ENCODE peak calls at places on chromosomes 2 and 18, in seven cellular contexts. S, N, O, U, B, R and A are unnamed samples.

GRCh38 chr18:63518178-63519012 is 23.8 kb upstream of the SERPINB12 start:
- DNase-seq in S (peak; percentile 47), O (peak; percentile 56), U (peak; percentile 16), R (peak; percentile 91), N (peak; percentile 66), B (peak; percentile 51), A (peak; percentile 79)

GRCh38 chr2:234771985-234772774 is 179.6 kb upstream of the SH3BP4 start:
- DNase-seq in B (peak; percentile 39), S (no peak), O (no peak), U (no peak), R (peak; percentile 68), N (no peak), A (peak; percentile 66)

GRCh38 chr18:70453058-70453775 is 164.4 kb downstream of the SOCS6 start:
- DNase-seq in U (no peak), S (no peak), O (no peak), R (no peak), N (no peak), B (no peak), A (no peak)

GRCh38 chr2:240869956-240870875 is 1.6 kb downstream of the AGXT start:
- DNase-seq in B (no peak), U (no peak), R (no peak), O (no peak), N (no peak), S (no peak), A (no peak)

GRCh38 chr2:96534131-96534530 is 2.4 kb upstream of the ARID5A start:
- DNase-seq in R (no peak), U (no peak), B (no peak), N (no peak), S (no peak), O (no peak), A (no peak)

GRCh38 chr2:211331736-211332135 is 775.3 kb downstream of the CPS1 start:
- DNase-seq in B (no peak), S (no peak), U (no peak), R (no peak), O (no peak), N (no peak), A (no peak)

GRCh38 chr2:105403241-105403784 is 4.5 kb upstream of the FHL2 start:
- DNase-seq in B (no peak), R (no peak), S (no peak), O (no peak), N (no peak), U (no peak), A (no peak)

GRCh38 chr2:17387591-17387990 is 130.6 kb downstream of the RAD51AP2 start:
- DNase-seq in S (no peak), R (no peak), O (no peak), B (no peak), U (no peak), N (no peak), A (no peak)

GRCh38 chr2:190159453-190159852 is 96.9 kb upstream of the MSTN start:
- DNase-seq in O (no peak), N (no peak), B (peak; percentile 31), S (no peak), U (no peak), R (no peak), A (no peak)

GRCh38 chr18:76437910-76438309 is 57.1 kb downstream of the ZNF516 start:
- DNase-seq in R (no peak), U (no peak), O (no peak), S (no peak), B (no peak), N (no peak), A (no peak)

GRCh38 chr18:79411614-79412526 is 16.1 kb downstream of the NFATC1 start:
- DNase-seq in N (no peak), U (no peak), S (no peak), B (no peak), R (no peak), O (no peak), A (no peak)

GRCh38 chr2:143802242-143802641 is 673.0 kb downstream of the ARHGAP15 start:
- DNase-seq in N (no peak), B (no peak), O (no peak), R (peak; percentile 58), U (peak; percentile 8), S (no peak), A (no peak)

GRCh38 chr2:61172671-61173070 is 10.7 kb downstream of the C2orf74 start:
- DNase-seq in R (no peak), O (no peak), N (no peak), B (no peak), U (no peak), S (no peak), A (no peak)

GRCh38 chr2:241703128-241703604 is 1.3 kb downstream of the ING5 start:
- DNase-seq in N (no peak), R (peak; percentile 19), B (no peak), O (no peak), S (no peak), U (no peak), A (peak; percentile 42)

GRCh38 chr2:19205983-19206533 is 152.4 kb downstream of the OSR1 start:
- DNase-seq in R (no peak), S (no peak), B (no peak), N (no peak), U (no peak), O (no peak), A (no peak)

GRCh38 chr2:187709063-187709462 is 154.8 kb upstream of the TFPI start:
- DNase-seq in U (no peak), S (no peak), O (no peak), B (no peak), R (no peak), N (no peak), A (no peak)

GRCh38 chr2:103788346-103788745 is 1026.5 kb downstream of the TMEM182 start:
- DNase-seq in B (no peak), S (no peak), U (no peak), N (no peak), R (no peak), O (no peak), A (peak; percentile 47)

GRCh38 chr2:101047774-101048173 is 45.7 kb downstream of the RPL31 start:
- DNase-seq in S (no peak), U (no peak), O (no peak), B (peak; percentile 47), R (no peak), N (no peak), A (no peak)

GRCh38 chr2:101048756-101049155 is 46.7 kb downstream of the RPL31 start:
- DNase-seq in R (no peak), B (no peak), U (no peak), S (no peak), N (no peak), O (no peak), A (no peak)

GRCh38 chr2:101047075-101047766 is 45.1 kb downstream of the RPL31 start:
- DNase-seq in B (no peak), U (no peak), R (peak; percentile 97), S (no peak), O (peak; percentile 83), N (no peak), A (no peak)

GRCh38 chr2:101041413-101041812 is 39.3 kb downstream of the RPL31 start:
- DNase-seq in U (no peak), O (no peak), R (no peak), B (no peak), N (no peak), S (no peak), A (no peak)

DNA sequence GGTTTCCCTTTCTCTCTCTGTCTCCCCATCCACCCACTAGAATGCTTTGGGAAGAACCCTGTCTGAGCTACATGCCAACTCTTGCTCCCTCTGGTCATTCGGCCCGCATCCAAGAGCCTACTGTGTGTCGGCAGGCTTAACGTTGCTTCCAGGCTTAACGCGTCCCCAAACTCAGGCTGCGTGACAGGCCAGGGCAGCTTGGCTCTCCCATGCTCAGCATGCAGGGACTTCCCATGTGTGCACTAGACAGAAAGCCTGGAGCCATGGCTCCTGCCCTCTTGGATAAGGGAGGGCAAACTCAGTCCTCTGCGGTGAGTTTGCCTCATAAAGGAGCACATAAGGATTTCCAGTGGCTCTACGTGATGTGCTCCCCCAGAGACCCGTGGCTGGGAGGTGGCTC is 43.2 kb downstream of the RPL31 start:
- DNase-seq in S (no peak), N (no peak), O (no peak), B (no peak), R (no peak), U (no peak), A (no peak)
- H3K27me3 ChIP-seq in S (no peaks in the 10 kb centered on the region), N (no peaks in the 10 kb centered on the region), O (no peaks in the 10 kb centered on the region), B (no peaks in the 10 kb centered on the region), R (no peaks in the 10 kb centered on the region), U (no peaks in the 10 kb centered on the region), A (no peaks in the 10 kb centered on the region)

DNA sequence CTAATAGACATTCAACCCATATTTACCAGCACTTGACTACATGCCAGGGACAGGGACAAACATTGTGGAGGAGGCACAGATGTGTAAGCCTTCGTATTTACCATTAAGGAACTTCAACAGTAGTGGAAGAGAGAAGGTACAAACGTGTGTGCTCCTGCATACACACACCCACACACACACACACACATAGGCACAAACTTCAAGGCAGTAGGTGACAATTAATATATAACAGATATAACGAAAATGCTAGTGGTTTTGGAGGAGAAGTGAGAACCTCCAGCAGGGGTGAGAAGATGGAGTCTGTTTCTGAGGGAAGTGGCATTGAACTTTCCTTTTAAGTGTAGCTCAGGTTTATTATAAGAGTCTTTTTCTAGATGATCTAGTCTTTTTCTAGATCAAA is 231.1 kb downstream of the SETBP1 start:
- DNase-seq in R (no peak), U (no peak), O (no peak), B (no peak), N (no peak), S (no peak), A (no peak)
- H3K4me1 ChIP-seq in R (peaks cover 6% of the 10 kb centered on the region), U (peaks cover 45% of the 10 kb centered on the region), O (peaks cover 18% of the 10 kb centered on the region), B (peaks cover 1% of the 10 kb centered on the region), N (peaks cover under 1% of the 10 kb centered on the region), S (no peaks in the 10 kb centered on the region), A (no peaks in the 10 kb centered on the region)

GRCh38 chr2:21003572-21004180 is 40.2 kb downstream of the APOB start:
- DNase-seq in O (no peak), U (no peak), S (no peak), N (no peak), R (no peak), B (no peak), A (no peak)
- H3K27me3 ChIP-seq in O (no peaks in the 10 kb centered on the region), U (no peaks in the 10 kb centered on the region), S (no peaks in the 10 kb centered on the region), N (no peaks in the 10 kb centered on the region), R (peaks cover 35% of the 10 kb centered on the region), B (no peaks in the 10 kb centered on the region), A (no peaks in the 10 kb centered on the region)

GRCh38 chr2:100887039-100887578 is 67.2 kb downstream of the NPAS2 start:
- DNase-seq in B (no peak), O (no peak), U (no peak), R (no peak), S (no peak), N (no peak), A (no peak)

GRCh38 chr2:100887713-100888112 is 67.8 kb downstream of the NPAS2 start:
- DNase-seq in U (no peak), O (peak; percentile 29), B (no peak), N (no peak), R (peak; percentile 84), S (no peak), A (no peak)

GRCh38 chr2:100891911-100892642 is 72.1 kb downstream of the NPAS2 start:
- DNase-seq in N (no peak), O (no peak), R (peak; percentile 82), S (no peak), B (peak; percentile 44), U (no peak), A (no peak)

GRCh38 chr2:100888602-100889001 is 68.7 kb downstream of the NPAS2 start:
- DNase-seq in B (no peak), U (no peak), S (no peak), N (no peak), O (no peak), R (no peak), A (no peak)

DNA sequence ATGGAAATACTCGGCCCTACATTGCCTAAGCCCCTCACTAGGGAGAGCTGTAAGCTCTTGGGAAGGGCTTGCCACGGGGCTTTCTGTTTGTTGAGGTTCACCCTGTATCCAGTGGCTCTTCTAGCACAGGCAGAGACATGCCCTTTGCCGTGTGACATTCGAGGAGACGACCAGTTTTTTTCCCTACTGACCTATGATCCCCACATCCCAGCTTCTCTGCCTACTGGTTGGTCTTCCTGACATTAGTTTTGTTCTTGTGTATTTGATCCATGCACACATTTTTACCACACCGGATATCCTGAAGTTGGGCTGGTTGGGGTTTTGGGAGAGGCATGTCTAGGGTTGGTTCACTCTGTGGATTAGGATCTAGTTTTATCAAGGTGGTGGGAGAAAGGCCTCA is 69.3 kb downstream of the NPAS2 start:
- DNase-seq in O (no peak), S (no peak), U (no peak), R (no peak), N (no peak), B (no peak), A (peak; percentile 18)
- H3K4me1 ChIP-seq in O (peaks cover 32% of the 10 kb centered on the region), S (no peaks in the 10 kb centered on the region), U (no peaks in the 10 kb centered on the region), R (peaks cover 60% of the 10 kb centered on the region), N (peaks cover 2% of the 10 kb centered on the region), B (peaks cover 22% of the 10 kb centered on the region), A (no peaks in the 10 kb centered on the region)